ENCODE peak calls at places on chromosomes 7 and 10, in eight cellular contexts. J, L, S, Z, A, U, B and M are unnamed samples.

GRCh38 chr10:127347202-127347959 is 151.0 kb upstream of the INSYN2A start:
- DNase-seq in J (no peak), L (no peak), S (no peak), Z (no peak), A (no peak), U (no peak), B (no peak), M (no peak)

GRCh38 chr10:28797904-28798371 is 120.6 kb downstream of the BAMBI start:
- DNase-seq in J (no peak), L (no peak), S (no peak), Z (no peak), A (no peak), U (no peak), B (no peak), M (peak; percentile 65)

GRCh38 chr10:24435374-24435773 is 226.4 kb downstream of the KIAA1217 start:
- DNase-seq in J (no peak), L (peak; percentile 68), S (peak; percentile 85), Z (no peak), A (no peak), U (peak; percentile 90), B (no peak), M (peak; percentile 82)

GRCh38 chr10:114822771-114823463 is 1.3 kb downstream of the FHIP2A start:
- DNase-seq in J (peak; percentile 89), L (peak; percentile 77), S (peak; percentile 74), Z (no peak), A (no peak), U (peak; percentile 70), B (no peak), M (peak; percentile 49)

GRCh38 chr10:47047577-47048532 is 136.6 kb downstream of the PTPN20 start:
- DNase-seq in J (peak; percentile 46), L (peak; percentile 30), S (peak; percentile 77), Z (peak; percentile 80), A (peak; percentile 93), U (peak; percentile 77), B (peak; percentile 72), M (peak; percentile 12)

GRCh38 chr7:25860206-25860881 is 291.7 kb upstream of the NFE2L3 start:
- DNase-seq in J (peak; percentile 24), L (peak; percentile 92), S (peak; percentile 24), Z (no peak), A (peak; percentile 80), U (no peak), B (no peak), M (no peak)

GRCh38 chr10:3755440-3756359 is 29.3 kb downstream of the KLF6 start:
- DNase-seq in J (peak; percentile 75), L (peak; percentile 86), S (peak; percentile 64), Z (no peak), A (peak; percentile 47), U (peak; percentile 65), B (no peak), M (peak; percentile 77)

GRCh38 chr7:158325530-158326381 is 261.9 kb downstream of the PTPRN2 start:
- DNase-seq in J (no peak), L (no peak), S (no peak), Z (no peak), A (peak; percentile 98), U (no peak), B (peak; percentile 92), M (peak; percentile 11)

GRCh38 chr10:43317422-43317821 is 50.6 kb upstream of the RASGEF1A start:
- DNase-seq in J (no peak), L (no peak), S (no peak), Z (no peak), A (no peak), U (no peak), B (no peak), M (no peak)

GRCh38 chr7:4960363-4960762 is 1.4 kb upstream of the MMD2 start:
- DNase-seq in J (no peak), L (no peak), S (no peak), Z (no peak), A (no peak), U (no peak), B (no peak), M (no peak)

GRCh38 chr7:149245244-149245643 is 5.8 kb downstream of the ZNF212 start:
- DNase-seq in J (no peak), L (peak; percentile 58), S (peak; percentile 62), Z (no peak), A (no peak), U (peak; percentile 65), B (no peak), M (no peak)

GRCh38 chr7:106057962-106058901 is 53.9 kb downstream of the SYPL1 start:
- DNase-seq in J (no peak), L (no peak), S (no peak), Z (no peak), A (peak; percentile 62), U (peak; percentile 30), B (no peak), M (no peak)

GRCh38 chr7:119270045-119270464 is 1002.9 kb upstream of the KCND2 start:
- DNase-seq in J (peak; percentile 49), L (peak; percentile 73), S (peak; percentile 55), Z (peak; percentile 44), A (peak; percentile 78), U (peak; percentile 82), B (peak; percentile 55), M (peak; percentile 25)

GRCh38 chr10:89515031-89515841 is 20.2 kb downstream of the SLC16A12 start:
- DNase-seq in J (no peak), L (peak; percentile 96), S (peak; percentile 100), Z (no peak), A (no peak), U (peak; percentile 97), B (no peak), M (peak; percentile 100)

GRCh38 chr7:30682131-30683083 is at the start of gene CRHR2:
- DNase-seq in J (peak; percentile 4), L (no peak), S (no peak), Z (peak; percentile 30), A (peak; percentile 85), U (peak; percentile 17), B (peak; percentile 46), M (no peak)

GRCh38 chr10:17375936-17376584 is 78.3 kb downstream of the ST8SIA6 start:
- DNase-seq in J (peak; percentile 2), L (peak; percentile 6), S (peak; percentile 2), Z (peak; percentile 32), A (peak; percentile 83), U (peak; percentile 8), B (no peak), M (no peak)

GRCh38 chr10:77723376-77723775 is 85.8 kb upstream of the KCNMA1 start:
- DNase-seq in J (no peak), L (no peak), S (no peak), Z (no peak), A (no peak), U (no peak), B (no peak), M (no peak)
- H3K9ac ChIP-seq in J (no peak overlapping the region), L (no peak overlapping the region), S (no peak overlapping the region), Z (no peak overlapping the region), A (no peak overlapping the region), U (no peak overlapping the region), B (no peak overlapping the region), M (no peak overlapping the region)

DNA sequence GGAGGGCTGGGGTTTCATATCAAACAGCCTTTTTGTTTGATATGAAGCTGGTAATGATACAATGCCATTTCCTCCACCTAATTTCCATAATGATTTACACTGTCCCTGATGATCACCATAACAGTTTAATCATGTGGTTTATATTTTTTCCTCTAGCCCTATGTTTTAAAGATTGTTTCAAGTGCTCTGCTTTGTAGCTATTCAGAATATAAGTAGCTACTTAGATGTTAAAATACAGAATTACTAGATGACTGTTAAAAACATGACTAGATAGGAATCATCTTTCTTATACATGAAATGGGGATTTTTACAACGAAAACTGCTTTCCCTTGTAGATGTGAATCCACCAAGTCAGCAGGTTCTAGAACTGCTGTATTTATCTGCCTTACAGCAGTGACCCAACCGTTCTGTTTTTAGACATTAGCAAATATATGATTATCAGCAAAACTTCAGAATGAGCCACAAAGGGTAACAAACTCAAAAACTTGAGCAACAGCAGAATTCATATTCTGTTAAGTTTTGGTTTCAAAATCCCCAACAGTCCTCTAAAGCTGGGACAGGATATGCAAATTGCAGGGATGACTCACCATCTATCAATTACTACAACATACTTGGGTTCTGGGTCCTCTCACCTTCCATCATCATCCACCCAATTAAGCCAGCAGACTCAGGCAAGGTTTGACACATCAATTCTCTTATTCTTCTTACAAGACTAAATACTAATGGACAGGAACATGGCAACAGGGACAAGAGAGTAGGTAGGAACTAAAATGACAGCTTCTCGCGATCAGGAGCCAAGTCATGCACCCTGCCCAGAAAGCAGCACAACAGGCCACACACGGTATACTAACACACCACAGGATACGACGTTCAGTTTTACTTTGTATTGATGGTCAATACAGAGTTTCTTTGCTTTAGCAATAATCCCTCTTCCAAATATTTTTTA is 83.9 kb downstream of the PIP4K2A start:
- DNase-seq in J (no peak), L (peak; percentile 87), S (peak; percentile 67), Z (peak; percentile 76), A (no peak), U (peak; percentile 64), B (no peak), M (peak; percentile 62)
- H3K27ac ChIP-seq in J (peak overlapping the region; percentile 78), L (no peak overlapping the region), S (no peak overlapping the region), Z (peak overlapping the region; percentile 89), A (no peak overlapping the region), U (peak overlapping the region; percentile 15), B (no peak overlapping the region), M (no peak overlapping the region)

DNA sequence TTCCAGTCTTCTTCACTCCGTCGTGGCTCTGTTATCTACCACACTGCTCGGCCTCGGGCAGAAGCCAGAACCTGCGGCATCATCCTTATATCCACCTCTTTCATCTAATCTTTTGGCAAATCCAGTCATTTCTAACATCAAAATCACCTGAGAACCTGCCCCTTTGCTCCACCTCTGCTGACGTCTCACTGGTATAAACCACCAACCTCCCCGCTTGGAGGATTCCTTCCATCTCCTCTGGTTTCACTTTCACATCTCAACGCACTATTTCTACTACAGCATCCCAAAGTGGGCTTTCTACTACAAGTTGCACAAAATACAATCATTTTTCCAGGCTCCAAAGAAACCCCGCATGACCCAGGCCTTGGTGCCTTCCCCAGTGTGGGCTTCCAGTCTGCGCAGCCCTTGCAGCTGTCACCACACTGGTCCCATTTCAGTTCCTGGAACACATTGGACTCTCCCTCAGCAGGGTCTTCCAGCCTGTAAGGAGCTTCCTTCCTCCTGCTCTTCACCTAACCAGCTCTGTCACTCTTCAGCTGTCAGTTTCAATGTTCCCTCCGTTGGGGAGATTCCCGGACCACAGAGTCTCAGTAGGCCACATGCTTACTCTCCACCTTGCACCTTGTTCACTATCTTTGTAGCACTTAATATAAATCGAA is 85.0 kb downstream of the PRKCQ start:
- DNase-seq in J (no peak), L (no peak), S (no peak), Z (no peak), A (no peak), U (peak; percentile 11), B (no peak), M (no peak)
- H3K9ac ChIP-seq in J (no peak overlapping the region), L (no peak overlapping the region), S (no peak overlapping the region), Z (no peak overlapping the region), A (no peak overlapping the region), U (no peak overlapping the region), B (no peak overlapping the region), M (no peak overlapping the region)

GRCh38 chr10:69438531-69439349 is 12.5 kb upstream of the TSPAN15 start:
- DNase-seq in J (no peak), L (peak; percentile 43), S (peak; percentile 16), Z (no peak), A (no peak), U (peak; percentile 83), B (no peak), M (no peak)

GRCh38 chr10:69439350-69439739 is 11.9 kb upstream of the TSPAN15 start:
- DNase-seq in J (no peak), L (no peak), S (no peak), Z (no peak), A (no peak), U (peak; percentile 73), B (no peak), M (no peak)

GRCh38 chr10:69435966-69436520 is 15.2 kb upstream of the TSPAN15 start:
- DNase-seq in J (no peak), L (no peak), S (no peak), Z (no peak), A (no peak), U (no peak), B (no peak), M (no peak)

GRCh38 chr10:69439813-69440506 is 11.3 kb upstream of the TSPAN15 start:
- DNase-seq in J (no peak), L (peak; percentile 87), S (no peak), Z (no peak), A (no peak), U (peak; percentile 83), B (no peak), M (no peak)

GRCh38 chr10:69437321-69438259 is 13.7 kb upstream of the TSPAN15 start:
- DNase-seq in J (no peak), L (no peak), S (no peak), Z (no peak), A (no peak), U (no peak), B (no peak), M (no peak)
- H3K27ac ChIP-seq in J (no peak overlapping the region), L (peak overlapping the region; percentile 75), S (no peak overlapping the region), Z (no peak overlapping the region), A (no peak overlapping the region), U (peak overlapping the region; percentile 61), B (no peak overlapping the region), M (no peak overlapping the region)